ENCODE peak calls at places on chromosomes 16 and 17, in five cellular contexts. V is breast epithelium, A is GM12891, M is activated gamma-delta T cell treated with Interleukin-2 at 50 U/mL for 16 hours, N is cardiac septum. P is an unnamed sample.

GRCh38 chr17:73770115-73770848 is 126.0 kb upstream of the SDK2 start:
- DNase-seq in V (peak), A (no peak), M (no peak), N (peak), P (no peak)

GRCh38 chr17:7769854-7770253 is 52.3 kb downstream of the DNAH2 start:
- DNase-seq in V (no peak), A (no peak), M (no peak), N (no peak), P (no peak)

GRCh38 chr17:21129023-21129681 is 2.4 kb downstream of the DHRS7B start:
- DNase-seq in V (no peak), A (no peak), M (no peak), N (no peak), P (no peak)

GRCh38 chr16:4385789-4386451 is 14.3 kb downstream of the VASN start:
- DNase-seq in V (no peak), A (no peak), M (no peak), N (no peak), P (no peak)

GRCh38 chr17:77392376-77393273 is 251.9 kb downstream of the SEC14L1 start:
- DNase-seq in V (no peak), A (no peak), M (no peak), N (no peak), P (no peak)

GRCh38 chr17:44557653-44558285 is 485 bp downstream of the FZD2 start:
- DNase-seq in V (no peak), A (no peak), M (peak), N (no peak), P (no peak)

GRCh38 chr17:35161281-35161761 is 13.7 kb downstream of the UNC45B start:
- DNase-seq in V (no peak), A (no peak), M (peak), N (no peak), P (no peak)

GRCh38 chr17:82400206-82400605 is 17.9 kb upstream of the HEXD start:
- DNase-seq in V (no peak), A (no peak), M (no peak), N (no peak), P (no peak)

GRCh38 chr17:66665194-66665593 is 169.7 kb upstream of the CACNG5 start:
- DNase-seq in V (no peak), A (no peak), M (no peak), N (no peak), P (no peak)

GRCh38 chr16:85172465-85173071 is 60.3 kb upstream of the CIBAR2 start:
- DNase-seq in V (no peak), A (no peak), M (no peak), N (no peak), P (no peak)

GRCh38 chr16:89737341-89738071 is 16.2 kb downstream of the ZNF276 start:
- DNase-seq in V (no peak), A (no peak), M (peak), N (no peak), P (no peak)

GRCh38 chr16:81657224-81657623 is 121.9 kb upstream of the PLCG2 start:
- DNase-seq in V (no peak), A (no peak), M (no peak), N (no peak), P (no peak)

GRCh38 chr16:69861276-69862030 is 89.7 kb upstream of the CLEC18A start:
- DNase-seq in V (no peak), A (no peak), M (no peak), N (no peak), P (no peak)

GRCh38 chr16:48491517-48491916 is 106.3 kb upstream of the SIAH1 start:
- DNase-seq in V (no peak), A (no peak), M (no peak), N (no peak), P (no peak)

GRCh38 chr16:81313731-81314602 is 795 bp upstream of the GAN start:
- DNase-seq in V (no peak), A (no peak), M (no peak), N (no peak), P (no peak)

GRCh38 chr17:60356947-60357346 is 35.0 kb downstream of the USP32 start:
- DNase-seq in V (no peak), A (no peak), M (no peak), N (no peak), P (no peak)

GRCh38 chr16:57349212-57350031 is 9.2 kb upstream of the CCL22 start:
- DNase-seq in V (no peak), A (no peak), M (no peak), N (peak), P (no peak)

GRCh38 chr16:23394141-23394540 is 58.8 kb downstream of the COG7 start:
- DNase-seq in V (no peak), A (no peak), M (no peak), N (no peak), P (no peak)